ENCODE peak calls at places on chromosomes 6 and 20, in six cellular contexts. G is GM12891, L is GM12878, P is K562, B is H1, F is HepG2. E is an unnamed sample.

GRCh38 chr20:3997446-3997845 is 17.9 kb downstream of the RNF24 start:
- DNase-seq in G (no peak), L (no peak), P (no peak), B (no peak), F (no peak), E (no peak)

GRCh38 chr6:41716516-41717446 is 18.6 kb downstream of the TFEB start:
- DNase-seq in G (no peak), L (no peak), P (no peak), B (no peak), F (no peak), E (no peak)

GRCh38 chr20:35601021-35601973 is 14.3 kb upstream of the SPAG4 start:
- DNase-seq in G (peak), L (no peak), P (peak), B (peak), F (peak), E (peak)

GRCh38 chr6:109239192-109239917 is 142.9 kb downstream of the CD164 start:
- DNase-seq in G (no peak), L (no peak), P (no peak), B (no peak), F (no peak), E (no peak)

GRCh38 chr6:75272145-75272840 is 12.3 kb downstream of the TMEM30A start:
- DNase-seq in G (no peak), L (no peak), P (no peak), B (no peak), F (no peak), E (no peak)

GRCh38 chr6:41942045-41942851 is 640 bp upstream of the CCND3 start:
- DNase-seq in G (no peak), L (no peak), P (no peak), B (no peak), F (no peak), E (no peak)

GRCh38 chr6:119234457-119234856 is 115.1 kb downstream of the MAN1A1 start:
- DNase-seq in G (no peak), L (no peak), P (no peak), B (no peak), F (no peak), E (no peak)

GRCh38 chr6:139632798-139633197 is 258.4 kb upstream of the CITED2 start:
- DNase-seq in G (no peak), L (no peak), P (no peak), B (no peak), F (no peak), E (no peak)

GRCh38 chr6:168052291-168052891 is 26.6 kb downstream of the FRMD1 start:
- DNase-seq in G (no peak), L (no peak), P (no peak), B (no peak), F (no peak), E (no peak)

GRCh38 chr6:155894758-155895157 is 439.1 kb upstream of the NOX3 start:
- DNase-seq in G (no peak), L (no peak), P (no peak), B (no peak), F (no peak), E (no peak)

GRCh38 chr6:41428995-41429417 is 93.6 kb downstream of the NCR2 start:
- DNase-seq in G (no peak), L (no peak), P (no peak), B (no peak), F (no peak), E (no peak)

GRCh38 chr20:48163521-48163920 is 378.2 kb upstream of the SULF2 start:
- DNase-seq in G (no peak), L (no peak), P (no peak), B (no peak), F (no peak), E (no peak)

GRCh38 chr20:18778993-18779392 is 34.6 kb upstream of the SCP2D1 start:
- DNase-seq in G (no peak), L (no peak), P (no peak), B (no peak), F (no peak), E (no peak)

GRCh38 chr6:28105286-28105685 is 19.1 kb upstream of the ZSCAN16 start:
- DNase-seq in G (peak), L (no peak), P (peak), B (no peak), F (no peak), E (no peak)

GRCh38 chr6:151044465-151045441 is 179.3 kb downstream of the MTHFD1L start:
- DNase-seq in G (peak), L (no peak), P (no peak), B (peak), F (peak), E (no peak)

GRCh38 chr6:168092541-168092940 is 13.5 kb upstream of the FRMD1 start:
- DNase-seq in G (no peak), L (no peak), P (no peak), B (no peak), F (no peak), E (no peak)

GRCh38 chr6:26497610-26498009 is 2.5 kb upstream of the BTN1A1 start:
- DNase-seq in G (no peak), L (no peak), P (no peak), B (no peak), F (no peak), E (no peak)

GRCh38 chr6:37622639-37623038 is 75.0 kb downstream of the MDGA1 start:
- DNase-seq in G (no peak), L (no peak), P (peak), B (no peak), F (no peak), E (no peak)

GRCh38 chr6:7260291-7261029 is 52.5 kb downstream of the SSR1 start:
- DNase-seq in G (no peak), L (no peak), P (no peak), B (no peak), F (no peak), E (no peak)

GRCh38 chr20:14523090-14523489 is 185.7 kb upstream of the FLRT3 start:
- DNase-seq in G (no peak), L (no peak), P (no peak), B (no peak), F (no peak), E (no peak)

GRCh38 chr6:56955171-56956155 is 556 bp downstream of the BEND6 start:
- DNase-seq in G (peak), L (peak), P (peak), B (peak), F (peak), E (peak)
- TF ChIP-seq POLR2A in G (peak), L (peak), P (peak), B (peak), F (no peak), E (no peak)

GRCh38 chr20:57872816-57873409 is 163.1 kb upstream of the PMEPA1 start:
- DNase-seq in G (no peak), L (no peak), P (no peak), B (peak), F (no peak), E (no peak)

GRCh38 chr20:57869951-57870315 is 160.1 kb upstream of the PMEPA1 start:
- DNase-seq in G (no peak), L (no peak), P (no peak), B (no peak), F (no peak), E (no peak)

GRCh38 chr20:57869291-57869950 is 159.6 kb upstream of the PMEPA1 start:
- DNase-seq in G (no peak), L (no peak), P (no peak), B (no peak), F (no peak), E (no peak)

GRCh38 chr20:57871237-57871632 is 161.4 kb upstream of the PMEPA1 start:
- DNase-seq in G (no peak), L (no peak), P (no peak), B (peak), F (no peak), E (no peak)

GRCh38 chr20:57870597-57871236 is 160.9 kb upstream of the PMEPA1 start:
- DNase-seq in G (no peak), L (no peak), P (no peak), B (peak), F (no peak), E (no peak)
- TF ChIP-seq POLR2AphosphoS5 in G (no peak), L (no peak), P (no peak), B (no peak), F (no peak), E (no peak)

DNA sequence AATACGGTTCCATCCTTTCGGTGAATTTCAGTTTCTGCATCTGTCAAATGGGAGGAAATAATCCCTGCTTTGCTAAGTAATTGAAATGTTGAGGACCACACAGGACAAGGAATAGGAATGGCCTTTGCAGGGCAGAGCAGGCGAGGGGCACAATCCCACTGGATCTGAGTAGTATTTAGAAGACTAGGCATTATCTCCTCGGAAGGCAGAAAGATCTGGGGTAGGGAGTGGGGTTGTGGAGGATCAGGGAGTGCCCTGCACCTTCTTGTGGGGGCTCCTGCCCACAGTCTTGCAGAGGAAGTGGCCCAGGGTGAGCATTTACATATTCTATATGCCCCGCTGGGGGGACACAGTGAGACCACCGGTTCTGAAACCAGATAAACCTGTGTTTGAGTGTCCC is 87.1 kb upstream of the SIRPA start:
- DNase-seq in G (no peak), L (no peak), P (no peak), B (no peak), F (no peak), E (no peak)
- TF ChIP-seq TAF1 in G (no peak), L (no peak), P (no peak), B (no peak), F (no peak), E (no peak)

GRCh38 chr6:32666420-32667300 is at the start of gene HLA-DQB1:
- DNase-seq in G (peak), L (peak), P (no peak), B (no peak), F (peak), E (peak)
- TF ChIP-seq POLR2A in G (peak), L (peak), P (no peak), B (no peak), F (no peak), E (peak)

GRCh38 chr20:45406260-45407066 is 1.6 kb upstream of the DBNDD2 start:
- DNase-seq in G (no peak), L (no peak), P (peak), B (peak), F (no peak), E (peak)
- TF ChIP-seq POLR2AphosphoS5 in G (no peak), L (no peak), P (no peak), B (no peak), F (peak), E (no peak)